ENCODE peak calls at places on chromosome 1, in seven cellular contexts. D is omental fat pad; F is stimulated activated naive CD8-positive, alpha-beta T cell treated with anti-CD3 and anti-CD28 coated beads, Interleukin-15, Interleukin-2, amounts not matched to agents 100 U/mL and 50 U/mL, for 24 hours; B is epithelial cell of proximal tubule; P is Daoy; J is NCI-H446 treated with DMSO at 0.1 percent for 48 hours; Q is activated CD8-positive, alpha-beta T cell treated with anti-CD3 and anti-CD28 coated beads for 36 hours. N is an unnamed sample.

GRCh38 chr1:7474143-7474490 is 297.0 kb upstream of the VAMP3 start:
- DNase-seq in D (no peak), F (no peak), B (no peak), P (no peak), J (no peak), Q (no peak), N (no peak)

GRCh38 chr1:167093863-167094516 is at the start of gene STYXL2:
- DNase-seq in D (no peak), F (no peak), B (no peak), P (no peak), J (no peak), Q (no peak), N (no peak)

GRCh38 chr1:159197767-159198557 is 6.7 kb upstream of the ACKR1 start:
- DNase-seq in D (peak; percentile 83), F (peak; percentile 68), B (no peak), P (peak; percentile 69), J (peak; percentile 61), Q (peak; percentile 76), N (peak; percentile 83)

GRCh38 chr1:176102243-176102642 is 104.8 kb downstream of the COP1 start:
- DNase-seq in D (no peak), F (no peak), B (no peak), P (no peak), J (no peak), Q (no peak), N (no peak)

GRCh38 chr1:63069214-63069613 is 253.2 kb upstream of the FOXD3 start:
- DNase-seq in D (no peak), F (no peak), B (no peak), P (no peak), J (no peak), Q (no peak), N (no peak)

GRCh38 chr1:154324669-154325582 is at the start of gene ATP8B2:
- DNase-seq in D (peak; percentile 58), F (peak; percentile 91), B (no peak), P (peak; percentile 84), J (peak; percentile 47), Q (peak; percentile 89), N (peak; percentile 92)

GRCh38 chr1:214281030-214281901 is at the start of gene SMYD2:
- DNase-seq in D (no peak), F (peak; percentile 74), B (no peak), P (peak; percentile 81), J (peak; percentile 47), Q (peak; percentile 71), N (peak; percentile 85)

GRCh38 chr1:17370618-17371017 is 1.4 kb upstream of the PADI6 start:
- DNase-seq in D (no peak), F (no peak), B (no peak), P (peak; percentile 23), J (no peak), Q (no peak), N (peak; percentile 54)

GRCh38 chr1:29395724-29396437 is 159.6 kb downstream of the PTPRU start:
- DNase-seq in D (no peak), F (no peak), B (no peak), P (no peak), J (no peak), Q (no peak), N (no peak)

GRCh38 chr1:107073493-107073892 is 17.0 kb downstream of the PRMT6 start:
- DNase-seq in D (no peak), F (no peak), B (no peak), P (no peak), J (no peak), Q (no peak), N (no peak)

GRCh38 chr1:4681026-4681425 is 26.6 kb downstream of the AJAP1 start:
- DNase-seq in D (no peak), F (no peak), B (no peak), P (no peak), J (no peak), Q (no peak), N (no peak)

GRCh38 chr1:86503477-86504129 is 34.9 kb downstream of the CLCA1 start:
- DNase-seq in D (no peak), F (no peak), B (no peak), P (no peak), J (no peak), Q (no peak), N (no peak)

GRCh38 chr1:193609592-193609991 is 423.2 kb upstream of the B3GALT2 start:
- DNase-seq in D (no peak), F (no peak), B (no peak), P (no peak), J (no peak), Q (no peak), N (no peak)

GRCh38 chr1:172935062-172935592 is 115.6 kb downstream of the TNFSF18 start:
- DNase-seq in D (no peak), F (no peak), B (no peak), P (no peak), J (no peak), Q (no peak), N (no peak)

GRCh38 chr1:244304156-244304555 is 147.6 kb downstream of the ADSS2 start:
- DNase-seq in D (no peak), F (no peak), B (no peak), P (no peak), J (no peak), Q (no peak), N (no peak)

GRCh38 chr1:46458846-46459245 is 30.8 kb upstream of the DMBX1 start:
- DNase-seq in D (no peak), F (no peak), B (no peak), P (no peak), J (no peak), Q (no peak), N (no peak)

GRCh38 chr1:156394835-156395461 is 25.9 kb downstream of the RHBG start:
- DNase-seq in D (no peak), F (no peak), B (no peak), P (no peak), J (no peak), Q (no peak), N (peak; percentile 54)

GRCh38 chr1:208841396-208841795 is 597.2 kb upstream of the PLXNA2 start:
- DNase-seq in D (no peak), F (no peak), B (no peak), P (no peak), J (no peak), Q (no peak), N (no peak)

GRCh38 chr1:2267051-2267830 is 39.1 kb downstream of the SKI start:
- DNase-seq in D (no peak), F (no peak), B (no peak), P (no peak), J (no peak), Q (no peak), N (no peak)

GRCh38 chr1:173206816-173207595 is at the start of gene TNFSF4:
- DNase-seq in D (no peak), F (peak; percentile 42), B (no peak), P (peak; percentile 37), J (no peak), Q (peak; percentile 59), N (peak; percentile 32)

GRCh38 chr1:157073944-157074685 is 25.5 kb downstream of the ETV3L start:
- DNase-seq in D (peak; percentile 47), F (peak; percentile 56), B (no peak), P (peak; percentile 66), J (peak; percentile 5), Q (peak; percentile 75), N (peak; percentile 82)

GRCh38 chr1:215569987-215570824 is 3.1 kb downstream of the KCTD3 start:
- DNase-seq in D (no peak), F (no peak), B (no peak), P (peak; percentile 7), J (no peak), Q (no peak), N (no peak)

GRCh38 chr1:40849801-40850592 is 12.2 kb downstream of the CITED4 start:
- DNase-seq in D (peak; percentile 63), F (peak; percentile 80), B (no peak), P (peak; percentile 75), J (no peak), Q (peak; percentile 85), N (peak; percentile 83)

GRCh38 chr1:193471981-193472380 is 285.6 kb upstream of the B3GALT2 start:
- DNase-seq in D (no peak), F (no peak), B (no peak), P (no peak), J (no peak), Q (no peak), N (no peak)

GRCh38 chr1:5908461-5909375 is 83.5 kb downstream of the NPHP4 start:
- DNase-seq in D (no peak), F (no peak), B (no peak), P (peak; percentile 19), J (no peak), Q (no peak), N (no peak)

GRCh38 chr1:162857850-162858249 is 3.1 kb downstream of the CCDC190 start:
- DNase-seq in D (no peak), F (no peak), B (no peak), P (no peak), J (no peak), Q (no peak), N (no peak)

N was measured in RPMI8226.